ENCODE peak calls at places on chromosomes 3 and 15, in ten cellular contexts. R is sigmoid colon, U is spleen, E is A549, P is HepG2, X is heart left ventricle, N is upper lobe of left lung, Q is IMR-90, T is stomach, B is adrenal gland. V is an unnamed sample.

GRCh38 chr3:78839710-78840109 is 928.1 kb downstream of the ROBO1 start:
- DNase-seq in N (no peak), R (no peak), B (peak), X (no peak), Q (peak), T (no peak), P (peak), E (peak), U (no peak), V (no peak)

GRCh38 chr3:101720851-101721649 is 3.4 kb upstream of the CEP97 start:
- DNase-seq in B (no peak), Q (peak), E (no peak), R (no peak), U (no peak), X (no peak), N (no peak), T (no peak), P (no peak), V (no peak)

GRCh38 chr3:27712136-27713065 is 9.7 kb downstream of the EOMES start:
- DNase-seq in Q (peak), R (peak), E (peak), U (peak), P (peak), N (peak), T (peak), B (peak), X (peak), V (no peak)

GRCh38 chr3:84984429-84984828 is 25.6 kb downstream of the CADM2 start:
- DNase-seq in T (no peak), R (no peak), E (no peak), P (no peak), X (no peak), Q (no peak), B (no peak), U (no peak), N (no peak), V (no peak)

GRCh38 chr3:194278186-194278845 is 72.8 kb downstream of the CPN2 start:
- DNase-seq in U (no peak), P (no peak), B (no peak), T (no peak), N (no peak), R (peak), Q (no peak), E (no peak), X (no peak), V (no peak)

GRCh38 chr15:73518180-73518862 is 75.4 kb downstream of the REC114 start:
- DNase-seq in E (no peak), T (no peak), B (no peak), X (peak), P (no peak), Q (no peak), R (no peak), U (no peak), N (no peak), V (no peak)

GRCh38 chr15:101049282-101049681 is 130.1 kb downstream of the LRRK1 start:
- DNase-seq in B (no peak), P (no peak), E (no peak), T (peak), X (no peak), U (peak), R (peak), N (no peak), Q (no peak), V (no peak)

GRCh38 chr3:8776406-8776805 is 7.0 kb upstream of the OXTR start:
- DNase-seq in X (no peak), Q (peak), P (peak), U (no peak), T (no peak), B (no peak), E (peak), N (no peak), R (no peak), V (no peak)

GRCh38 chr3:133691410-133692107 is 29.8 kb upstream of the TOPBP1 start:
- DNase-seq in Q (peak), P (no peak), U (no peak), R (no peak), N (no peak), E (no peak), B (no peak), T (no peak), X (no peak), V (no peak)

GRCh38 chr15:71792521-71792920 is 17.8 kb upstream of the NR2E3 start:
- DNase-seq in P (no peak), B (no peak), U (no peak), E (peak), X (no peak), T (no peak), Q (peak), N (no peak), R (no peak), V (no peak)

GRCh38 chr3:111076732-111077131 is 5.1 kb downstream of the NECTIN3 start:
- DNase-seq in R (no peak), U (no peak), B (no peak), Q (no peak), T (no peak), N (no peak), X (no peak), E (no peak), P (no peak), V (no peak)

GRCh38 chr3:170355738-170356595 is 1.5 kb upstream of the SKIL start:
- DNase-seq in P (no peak), E (peak), X (peak), U (peak), R (peak), N (peak), Q (peak), T (peak), B (peak), V (peak)

GRCh38 chr3:128355549-128355930 is 111.2 kb downstream of the DNAJB8 start:
- DNase-seq in Q (no peak), R (no peak), T (no peak), X (no peak), N (no peak), E (no peak), P (no peak), B (no peak), U (no peak), V (no peak)

GRCh38 chr3:39848365-39848764 is 39.0 kb downstream of the MYRIP start:
- DNase-seq in X (no peak), P (no peak), E (no peak), N (no peak), R (no peak), Q (no peak), T (no peak), U (no peak), B (no peak), V (no peak)

GRCh38 chr3:177320765-177321247 is 123.5 kb upstream of the TBL1XR1 start:
- DNase-seq in X (no peak), P (no peak), Q (no peak), U (no peak), E (no peak), B (no peak), T (no peak), R (no peak), N (no peak), V (no peak)

GRCh38 chr3:81558106-81558505 is 203.3 kb downstream of the GBE1 start:
- DNase-seq in U (no peak), R (no peak), Q (no peak), T (no peak), P (no peak), E (no peak), B (no peak), X (no peak), N (no peak), V (no peak)

GRCh38 chr3:31955581-31955980 is 25.5 kb downstream of the OSBPL10 start:
- DNase-seq in B (no peak), X (no peak), T (no peak), E (no peak), P (no peak), U (no peak), R (no peak), Q (no peak), N (no peak), V (no peak)

GRCh38 chr3:149145361-149145760 is 15.9 kb downstream of the HPS3 start:
- DNase-seq in T (no peak), X (no peak), P (no peak), Q (no peak), B (no peak), R (no peak), U (no peak), N (no peak), E (no peak), V (no peak)

GRCh38 chr3:172391592-172392302 is 56.5 kb downstream of the GHSR start:
- DNase-seq in X (no peak), Q (peak), N (no peak), P (no peak), E (no peak), T (no peak), U (no peak), R (no peak), B (no peak), V (no peak)

GRCh38 chr3:138328341-138328740 is 1.3 kb downstream of the NME9 start:
- DNase-seq in E (peak), Q (peak), U (no peak), P (no peak), X (no peak), B (no peak), T (no peak), R (no peak), N (no peak), V (no peak)

GRCh38 chr3:132573657-132574260 is 23.3 kb upstream of the ACKR4 start:
- DNase-seq in U (no peak), P (no peak), E (no peak), Q (no peak), R (no peak), N (no peak), X (no peak), T (no peak), B (no peak), V (no peak)

GRCh38 chr3:107999215-107999775 is 91.5 kb downstream of the CD47 start:
- DNase-seq in T (peak), U (no peak), P (no peak), E (peak), Q (no peak), B (no peak), X (no peak), R (no peak), N (no peak), V (no peak)

GRCh38 chr3:167876603-167877325 is 141.2 kb downstream of the SERPINI1 start:
- DNase-seq in T (no peak), X (peak), B (no peak), U (no peak), N (no peak), E (no peak), Q (peak), R (no peak), P (no peak), V (no peak)

GRCh38 chr15:67511606-67512005 is 9.3 kb upstream of the C15orf61 start:
- DNase-seq in Q (peak), N (no peak), T (no peak), R (no peak), B (no peak), X (no peak), P (no peak), U (no peak), E (no peak), V (no peak)

GRCh38 chr3:67640023-67640660 is 14.3 kb downstream of the SUCLG2 start:
- DNase-seq in B (no peak), Q (peak), U (no peak), T (no peak), R (no peak), E (no peak), P (no peak), N (no peak), X (no peak), V (no peak)

GRCh38 chr3:169256791-169257522 is 406.6 kb downstream of the MECOM start:
- DNase-seq in B (no peak), X (no peak), P (no peak), U (no peak), E (no peak), Q (peak), N (no peak), T (no peak), R (no peak), V (no peak)

GRCh38 chr3:58383476-58383875 is 50.2 kb downstream of the PDHB start:
- DNase-seq in N (no peak), R (no peak), T (no peak), E (no peak), U (no peak), X (no peak), Q (peak), P (no peak), B (no peak), V (no peak)

GRCh38 chr3:188294113-188294512 is 140.2 kb downstream of the LPP start:
- DNase-seq in R (no peak), T (no peak), B (no peak), E (no peak), P (no peak), X (no peak), U (no peak), Q (no peak), N (no peak), V (no peak)

GRCh38 chr3:192745150-192745549 is 17.8 kb upstream of the FGF12 start:
- DNase-seq in R (no peak), B (no peak), X (no peak), T (no peak), U (no peak), E (no peak), Q (no peak), P (no peak), N (no peak), V (no peak)

GRCh38 chr15:28265334-28266019 is 56.5 kb downstream of the HERC2 start:
- DNase-seq in P (no peak), R (no peak), X (no peak), E (no peak), N (peak), Q (no peak), T (no peak), B (no peak), U (peak), V (no peak)

GRCh38 chr3:120417272-120417911 is 33.4 kb downstream of the FSTL1 start:
- DNase-seq in N (no peak), T (peak), R (peak), B (peak), E (peak), P (peak), U (peak), Q (peak), X (peak), V (peak)

GRCh38 chr3:83065861-83066260 is 1304.4 kb upstream of the GBE1 start:
- DNase-seq in B (no peak), N (no peak), E (no peak), X (no peak), U (no peak), R (no peak), T (no peak), Q (no peak), P (no peak), V (no peak)

GRCh38 chr3:62184559-62184958 is 188.8 kb downstream of the FEZF2 start:
- DNase-seq in U (no peak), Q (no peak), P (peak), E (no peak), T (no peak), X (no peak), B (peak), R (no peak), N (no peak), V (no peak)

GRCh38 chr3:62189376-62189698 is 184.0 kb downstream of the FEZF2 start:
- DNase-seq in X (no peak), B (no peak), E (no peak), N (peak), Q (no peak), T (no peak), U (no peak), P (no peak), R (no peak), V (no peak)

GRCh38 chr3:62188547-62189375 is 184.6 kb downstream of the FEZF2 start:
- DNase-seq in T (peak), P (peak), N (no peak), B (peak), R (peak), E (peak), Q (peak), U (peak), X (peak), V (no peak)

GRCh38 chr3:62183087-62183486 is 190.3 kb downstream of the FEZF2 start:
- DNase-seq in P (no peak), U (no peak), B (no peak), T (no peak), N (no peak), E (no peak), Q (no peak), X (no peak), R (no peak), V (no peak)

GRCh38 chr3:62186967-62187366 is 186.4 kb downstream of the FEZF2 start:
- DNase-seq in Q (peak), X (no peak), U (no peak), R (no peak), E (no peak), B (no peak), T (no peak), N (no peak), P (peak), V (no peak)
- TF ChIP-seq CTCF in Q (peak), X (peak), U (no peak), R (peak), E (peak), B (peak), T (peak), N (no peak), P (peak), V (peak)

GRCh38 chr3:45896956-45897355 is 10.6 kb downstream of the CCR9 start:
- DNase-seq in B (no peak), N (no peak), R (no peak), X (no peak), P (no peak), U (no peak), T (no peak), E (no peak), Q (peak), V (no peak)
- TF ChIP-seq POLR2A in B (no peak), N (no peak), R (no peak), X (no peak), P (no peak), U (no peak), T (no peak), E (no peak), Q (no peak), V (no peak)

DNA sequence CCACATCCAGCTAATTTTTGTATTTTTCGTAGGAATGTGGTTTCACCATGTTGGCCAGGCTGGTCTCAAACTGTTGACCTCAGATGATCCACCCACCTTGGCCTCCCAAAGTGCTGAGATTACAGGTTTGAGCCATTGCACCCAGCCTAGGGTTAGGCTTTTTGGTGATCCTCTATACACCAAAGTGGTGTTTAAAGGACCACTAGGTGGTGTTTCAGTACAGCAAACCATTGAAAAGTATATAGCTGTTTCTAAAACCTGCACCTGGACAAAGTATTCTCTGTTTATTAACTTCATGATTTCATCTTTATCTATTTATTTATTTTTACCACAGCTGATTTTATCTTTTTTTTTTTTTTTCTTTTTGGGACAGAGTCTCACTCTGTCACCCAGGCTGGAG is 68.4 kb downstream of the MINDY2 start:
- DNase-seq in T (no peak), R (no peak), N (no peak), B (no peak), X (no peak), U (no peak), P (peak), E (peak), Q (peak), V (no peak)
- TF ChIP-seq CTCF in T (no peak), R (no peak), N (no peak), B (no peak), X (no peak), U (peak), P (peak), E (peak), Q (peak), V (no peak)

DNA sequence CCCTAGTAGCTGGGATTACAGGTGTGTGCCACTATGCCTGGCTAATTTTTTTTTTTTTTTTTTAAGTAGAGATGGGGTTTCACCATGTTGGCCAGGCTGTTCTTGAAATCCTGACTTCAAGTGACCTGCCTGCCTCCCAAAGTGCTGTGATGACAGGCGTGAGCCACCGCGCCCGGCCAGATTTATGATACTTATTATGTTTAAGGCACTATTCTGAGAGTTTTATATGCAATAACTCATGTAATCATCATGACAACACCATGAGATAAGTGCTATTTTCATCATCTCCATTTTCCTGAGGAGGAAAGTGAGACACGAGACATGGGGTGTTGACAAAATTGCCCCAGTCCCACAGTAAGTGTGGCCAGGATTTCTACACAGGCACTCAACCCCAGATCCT is 366.4 kb upstream of the TRIM42 start:
- DNase-seq in Q (no peak), U (no peak), X (no peak), E (no peak), P (no peak), N (peak), R (no peak), T (no peak), B (no peak), V (no peak)
- TF ChIP-seq POLR2A in Q (no peak), U (no peak), X (no peak), E (no peak), P (no peak), N (no peak), R (no peak), T (no peak), B (no peak), V (no peak)

DNA sequence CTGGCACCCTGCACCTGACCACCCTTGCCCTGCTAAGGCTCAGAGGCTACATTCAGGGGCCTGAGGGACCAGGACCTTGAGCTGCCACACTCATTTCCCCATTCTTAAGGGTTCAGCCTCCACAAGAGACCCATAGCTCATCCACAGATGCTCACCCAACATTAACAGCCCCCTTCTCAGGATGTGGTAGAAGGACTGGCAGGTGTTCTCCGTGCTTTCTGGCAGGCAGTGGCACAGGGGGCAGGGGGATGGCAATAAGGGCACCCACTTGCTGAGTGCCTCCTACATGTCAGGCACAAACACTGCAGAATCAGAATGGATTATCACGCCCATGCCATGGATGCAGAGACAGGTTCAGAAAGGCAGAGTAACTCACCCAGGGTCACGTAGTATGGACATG is 9.5 kb downstream of the MAPKAPK3 start:
- DNase-seq in B (no peak), N (no peak), X (no peak), Q (no peak), R (no peak), U (no peak), T (no peak), E (no peak), P (no peak), V (no peak)
- TF ChIP-seq CTCF in B (no peak), N (no peak), X (no peak), Q (no peak), R (no peak), U (no peak), T (no peak), E (no peak), P (no peak), V (no peak)

GRCh38 chr15:60592386-60593339 is 113.7 kb upstream of the ICE2 start:
- DNase-seq in T (peak), R (peak), P (peak), Q (peak), X (peak), U (peak), N (peak), E (peak), B (peak), V (peak)

GRCh38 chr15:60589253-60589652 is 110.3 kb upstream of the ICE2 start:
- DNase-seq in Q (no peak), T (no peak), R (no peak), X (no peak), B (no peak), U (no peak), N (no peak), E (no peak), P (no peak), V (no peak)

GRCh38 chr15:60589728-60590127 is 110.8 kb upstream of the ICE2 start:
- DNase-seq in E (no peak), Q (peak), U (no peak), P (no peak), N (no peak), T (no peak), B (no peak), R (no peak), X (no peak), V (no peak)

GRCh38 chr15:60591491-60592385 is 112.8 kb upstream of the ICE2 start:
- DNase-seq in Q (no peak), N (peak), P (no peak), U (peak), E (peak), B (peak), T (peak), X (peak), R (peak), V (no peak)

DNA sequence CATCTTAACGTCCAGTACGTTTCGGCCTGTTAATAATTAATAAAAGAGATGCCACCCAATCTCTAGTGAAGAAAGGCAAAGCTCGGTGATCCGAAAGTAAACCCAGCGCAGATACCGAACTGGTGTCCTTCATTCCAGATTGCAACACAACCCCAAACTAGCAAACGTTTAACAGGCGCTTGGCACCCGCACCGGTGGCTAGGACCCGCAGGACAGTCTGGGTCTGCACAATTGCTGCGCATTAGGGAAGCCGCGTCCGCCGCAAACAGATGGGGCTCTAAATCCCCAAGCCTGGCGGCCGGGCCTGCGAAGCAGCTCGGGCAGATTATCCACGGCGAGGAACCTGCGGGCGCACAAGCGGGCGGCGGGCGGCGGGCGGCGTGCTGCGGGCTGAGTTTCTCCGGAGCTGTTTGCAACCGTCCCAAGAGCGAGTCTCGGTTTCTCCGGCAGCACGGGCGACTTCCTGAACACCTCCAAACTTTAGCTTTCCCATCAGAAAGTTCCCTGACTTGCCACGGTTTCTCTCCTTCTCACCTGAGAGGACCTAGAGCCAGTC is 112.1 kb upstream of the ICE2 start:
- DNase-seq in N (peak), U (peak), Q (peak), T (peak), R (peak), X (peak), B (peak), E (peak), P (peak), V (no peak)
- TF ChIP-seq POLR2A in N (no peak), U (no peak), Q (no peak), T (no peak), R (no peak), X (no peak), B (peak), E (no peak), P (peak), V (no peak)

GRCh38 chr3:157606392-157607197 is 103.4 kb upstream of the VEPH1 start:
- DNase-seq in P (peak), R (peak), T (peak), X (peak), N (no peak), Q (peak), B (peak), E (peak), U (no peak), V (no peak)
- TF ChIP-seq CTCF in P (peak), R (peak), T (peak), X (peak), N (peak), Q (peak), B (peak), E (peak), U (peak), V (peak)